ENCODE peak calls at places on chromosomes 3 and 15, in four cellular contexts. One of them, this sample, is unnamed.

GRCh38 chr3:191393146-191393545 is 62.8 kb upstream of the UTS2B start:
- DNase-seq in WERI-Rb-1: no peak
- DNase-seq in esophagus squamous epithelium: no peak
- DNase-seq in GM23248: no peak
- DNase-seq in this sample: no peak

GRCh38 chr3:125381743-125382142 is 6.6 kb upstream of the ZNF148 start:
- DNase-seq in GM23248: peak; percentile 67
- DNase-seq in WERI-Rb-1: no peak
- DNase-seq in esophagus squamous epithelium: no peak
- DNase-seq in this sample: no peak

GRCh38 chr15:63080638-63081250 is 38.2 kb downstream of the TPM1 start:
- DNase-seq in GM23248: peak; percentile 29
- DNase-seq in WERI-Rb-1: peak; percentile 46
- DNase-seq in esophagus squamous epithelium: no peak
- DNase-seq in this sample: no peak

GRCh38 chr15:62138124-62138523 is 27.0 kb downstream of the C2CD4B start:
- DNase-seq in WERI-Rb-1: no peak
- DNase-seq in esophagus squamous epithelium: no peak
- DNase-seq in GM23248: peak; percentile 57
- DNase-seq in this sample: no peak

GRCh38 chr15:76134537-76134936 is 74.8 kb downstream of the TMEM266 start:
- DNase-seq in WERI-Rb-1: no peak
- DNase-seq in GM23248: no peak
- DNase-seq in esophagus squamous epithelium: no peak
- DNase-seq in this sample: no peak

GRCh38 chr15:71353171-71353570 is 237.9 kb downstream of the THSD4 start:
- DNase-seq in GM23248: no peak
- DNase-seq in esophagus squamous epithelium: no peak
- DNase-seq in WERI-Rb-1: no peak
- DNase-seq in this sample: no peak

GRCh38 chr3:65828706-65829105 is 210.0 kb downstream of the MAGI1 start:
- DNase-seq in WERI-Rb-1: no peak
- DNase-seq in GM23248: peak; percentile 78
- DNase-seq in esophagus squamous epithelium: no peak
- DNase-seq in this sample: no peak

GRCh38 chr3:33704891-33705290 is 13.2 kb downstream of the CLASP2 start:
- DNase-seq in esophagus squamous epithelium: no peak
- DNase-seq in WERI-Rb-1: no peak
- DNase-seq in GM23248: no peak
- DNase-seq in this sample: no peak

GRCh38 chr15:77002954-77003912 is 8.3 kb downstream of the PSTPIP1 start:
- DNase-seq in WERI-Rb-1: no peak
- DNase-seq in esophagus squamous epithelium: peak; percentile 17
- DNase-seq in GM23248: no peak
- DNase-seq in this sample: no peak

GRCh38 chr3:141255864-141256263 is 24.2 kb downstream of the PXYLP1 start:
- DNase-seq in esophagus squamous epithelium: no peak
- DNase-seq in WERI-Rb-1: no peak
- DNase-seq in GM23248: peak; percentile 61
- DNase-seq in this sample: no peak

GRCh38 chr15:59892995-59893394 is 111.1 kb upstream of the FOXB1 start:
- DNase-seq in esophagus squamous epithelium: no peak
- DNase-seq in GM23248: peak; percentile 30
- DNase-seq in WERI-Rb-1: no peak
- DNase-seq in this sample: no peak

GRCh38 chr3:106824856-106825255 is 552.4 kb upstream of the CCDC54 start:
- DNase-seq in WERI-Rb-1: no peak
- DNase-seq in GM23248: peak; percentile 60
- DNase-seq in esophagus squamous epithelium: no peak
- DNase-seq in this sample: no peak

GRCh38 chr3:141216975-141217374 is 14.7 kb upstream of the PXYLP1 start:
- DNase-seq in esophagus squamous epithelium: no peak
- DNase-seq in GM23248: no peak
- DNase-seq in WERI-Rb-1: no peak
- DNase-seq in this sample: no peak

GRCh38 chr3:23198801-23199200 is 4.3 kb upstream of the UBE2E2 start:
- DNase-seq in WERI-Rb-1: no peak
- DNase-seq in GM23248: peak; percentile 74
- DNase-seq in esophagus squamous epithelium: no peak
- DNase-seq in this sample: no peak

GRCh38 chr3:117519776-117520175 is 810.2 kb downstream of the TUSC7 start:
- DNase-seq in esophagus squamous epithelium: no peak
- DNase-seq in WERI-Rb-1: no peak
- DNase-seq in GM23248: no peak
- DNase-seq in this sample: no peak

GRCh38 chr15:40217166-40217785 is 21.6 kb upstream of the PAK6 start:
- DNase-seq in esophagus squamous epithelium: no peak
- DNase-seq in WERI-Rb-1: peak; percentile 61
- DNase-seq in GM23248: peak; percentile 70
- DNase-seq in this sample: no peak

GRCh38 chr15:79282371-79283251 is at the start of gene ANKRD34C:
- DNase-seq in esophagus squamous epithelium: no peak
- DNase-seq in GM23248: no peak
- DNase-seq in WERI-Rb-1: peak; percentile 34
- DNase-seq in this sample: no peak

GRCh38 chr3:45665101-45665572 is 24.1 kb upstream of the SACM1L start:
- DNase-seq in esophagus squamous epithelium: no peak
- DNase-seq in WERI-Rb-1: peak; percentile 49
- DNase-seq in GM23248: peak; percentile 61
- DNase-seq in this sample: no peak

GRCh38 chr3:35950045-35950444 is 310.7 kb downstream of the ARPP21 start:
- DNase-seq in GM23248: no peak
- DNase-seq in esophagus squamous epithelium: no peak
- DNase-seq in WERI-Rb-1: no peak
- DNase-seq in this sample: no peak

GRCh38 chr15:90932660-90932991 is 277 bp upstream of the HDDC3 start:
- DNase-seq in GM23248: no peak
- DNase-seq in esophagus squamous epithelium: no peak
- DNase-seq in WERI-Rb-1: no peak
- DNase-seq in this sample: no peak

GRCh38 chr3:192819001-192819569 is 91.7 kb upstream of the FGF12 start:
- DNase-seq in esophagus squamous epithelium: no peak
- DNase-seq in GM23248: peak; percentile 88
- DNase-seq in WERI-Rb-1: no peak
- DNase-seq in this sample: no peak

GRCh38 chr15:51448592-51449494 is 107.4 kb downstream of the GLDN start:
- DNase-seq in GM23248: peak; percentile 12
- DNase-seq in WERI-Rb-1: no peak
- DNase-seq in esophagus squamous epithelium: no peak
- DNase-seq in this sample: no peak

GRCh38 chr3:3800685-3801509 is 1.7 kb downstream of the LRRN1 start:
- DNase-seq in GM23248: peak; percentile 10
- DNase-seq in WERI-Rb-1: no peak
- DNase-seq in esophagus squamous epithelium: no peak
- DNase-seq in this sample: no peak

GRCh38 chr15:68994981-68995753 is 19.3 kb upstream of the NOX5 start:
- DNase-seq in esophagus squamous epithelium: no peak
- DNase-seq in WERI-Rb-1: no peak
- DNase-seq in GM23248: no peak
- DNase-seq in this sample: no peak

GRCh38 chr15:25184356-25185155 is 229.8 kb downstream of the SNRPN start:
- DNase-seq in GM23248: no peak
- DNase-seq in WERI-Rb-1: no peak
- DNase-seq in esophagus squamous epithelium: no peak
- DNase-seq in this sample: no peak

GRCh38 chr3:39433642-39434041 is 27.1 kb downstream of the RPSA start:
- DNase-seq in WERI-Rb-1: no peak
- DNase-seq in GM23248: peak; percentile 66
- DNase-seq in esophagus squamous epithelium: no peak
- DNase-seq in this sample: no peak

GRCh38 chr3:169029674-169030285 is 633.7 kb downstream of the MECOM start:
- DNase-seq in GM23248: no peak
- DNase-seq in WERI-Rb-1: no peak
- DNase-seq in esophagus squamous epithelium: no peak
- DNase-seq in this sample: no peak

GRCh38 chr3:64091501-64091900 is 68.2 kb upstream of the PSMD6 start:
- DNase-seq in GM23248: no peak
- DNase-seq in esophagus squamous epithelium: no peak
- DNase-seq in WERI-Rb-1: peak; percentile 70
- DNase-seq in this sample: no peak

GRCh38 chr3:112858410-112859069 is 11.9 kb upstream of the CD200R1L start:
- DNase-seq in GM23248: peak; percentile 10
- DNase-seq in esophagus squamous epithelium: no peak
- DNase-seq in WERI-Rb-1: no peak
- DNase-seq in this sample: no peak

GRCh38 chr3:142613491-142613890 is 17.3 kb downstream of the PLS1 start:
- DNase-seq in WERI-Rb-1: no peak
- DNase-seq in GM23248: no peak
- DNase-seq in esophagus squamous epithelium: no peak
- DNase-seq in this sample: no peak

GRCh38 chr15:62021991-62022600 is 38.2 kb downstream of the VPS13C start:
- DNase-seq in GM23248: peak; percentile 5
- DNase-seq in esophagus squamous epithelium: no peak
- DNase-seq in WERI-Rb-1: peak; percentile 6
- DNase-seq in this sample: no peak

GRCh38 chr3:197237897-197238296 is 60.5 kb downstream of the DLG1 start:
- DNase-seq in esophagus squamous epithelium: no peak
- DNase-seq in WERI-Rb-1: no peak
- DNase-seq in GM23248: no peak
- DNase-seq in this sample: no peak

GRCh38 chr3:197238842-197239241 is 59.6 kb downstream of the DLG1 start:
- DNase-seq in esophagus squamous epithelium: no peak
- DNase-seq in WERI-Rb-1: no peak
- DNase-seq in GM23248: no peak
- DNase-seq in this sample: no peak

GRCh38 chr3:197231326-197231725 is 67.1 kb downstream of the DLG1 start:
- DNase-seq in GM23248: no peak
- DNase-seq in WERI-Rb-1: no peak
- DNase-seq in esophagus squamous epithelium: no peak
- DNase-seq in this sample: no peak

GRCh38 chr3:197236362-197236761 is 62.0 kb downstream of the DLG1 start:
- DNase-seq in GM23248: no peak
- DNase-seq in esophagus squamous epithelium: no peak
- DNase-seq in WERI-Rb-1: no peak
- DNase-seq in this sample: no peak

GRCh38 chr3:197234947-197235914 is 63.2 kb downstream of the DLG1 start:
- DNase-seq in GM23248: no peak
- DNase-seq in esophagus squamous epithelium: no peak
- DNase-seq in WERI-Rb-1: no peak
- DNase-seq in this sample: no peak
- H3K27ac ChIP-seq in GM23248: no peak overlapping the region
- H3K27ac ChIP-seq in esophagus squamous epithelium: no peak overlapping the region
- H3K27ac ChIP-seq in WERI-Rb-1: no peak overlapping the region
- H3K27ac ChIP-seq in this sample: no peak overlapping the region

GRCh38 chr15:65795663-65796201 is 3.6 kb upstream of the DENND4A start:
- DNase-seq in WERI-Rb-1: no peak
- DNase-seq in GM23248: no peak
- DNase-seq in esophagus squamous epithelium: no peak
- DNase-seq in this sample: no peak
- H3K27ac ChIP-seq in WERI-Rb-1: no peak overlapping the region
- H3K27ac ChIP-seq in GM23248: no peak overlapping the region
- H3K27ac ChIP-seq in esophagus squamous epithelium: no peak overlapping the region
- H3K27ac ChIP-seq in this sample: no peak overlapping the region

GRCh38 chr3:99866167-99866810 is 48.6 kb downstream of the CMSS1 start:
- DNase-seq in GM23248: peak; percentile 86
- DNase-seq in esophagus squamous epithelium: no peak
- DNase-seq in WERI-Rb-1: no peak
- DNase-seq in this sample: no peak
- H3K27ac ChIP-seq in GM23248: peak overlapping the region; percentile 81
- H3K27ac ChIP-seq in esophagus squamous epithelium: peak overlapping the region; percentile 39
- H3K27ac ChIP-seq in WERI-Rb-1: no peak overlapping the region
- H3K27ac ChIP-seq in this sample: peak overlapping the region; percentile 98

DNA sequence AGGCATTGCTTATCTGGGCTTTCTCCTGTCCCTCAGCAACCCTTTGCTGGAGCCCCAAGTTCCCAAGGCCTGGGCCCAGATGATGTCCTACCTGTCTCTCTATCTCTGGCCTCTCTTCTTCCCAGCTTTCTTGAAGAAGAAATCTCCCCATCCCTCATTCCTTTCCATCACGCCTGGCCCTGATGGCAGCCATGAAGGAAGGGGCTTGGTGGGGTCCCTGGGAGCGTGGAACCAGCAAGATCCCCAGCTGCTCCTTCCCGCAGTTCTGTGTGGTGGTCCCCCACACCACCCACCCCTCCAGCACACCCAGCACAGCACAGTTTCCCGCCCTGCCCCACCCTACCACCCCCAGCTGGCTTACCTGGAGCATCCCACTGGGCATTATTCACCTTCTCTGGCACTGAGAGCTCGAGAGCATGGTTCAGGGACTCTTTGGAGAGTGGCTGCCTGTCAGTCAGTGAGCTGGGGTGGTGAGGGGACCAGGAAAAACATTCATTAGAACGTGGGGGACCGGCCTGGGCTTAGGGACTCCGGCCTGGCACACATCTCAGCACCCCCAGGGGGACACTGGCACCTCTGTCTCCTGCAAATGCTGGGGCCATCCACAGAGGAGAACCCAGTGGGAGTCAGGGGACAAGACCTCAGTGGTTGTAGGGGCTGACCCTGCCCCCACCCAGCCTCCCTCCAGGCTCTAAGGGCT is 26.6 kb downstream of the ACSBG1 start:
- DNase-seq in WERI-Rb-1: no peak
- DNase-seq in GM23248: no peak
- DNase-seq in esophagus squamous epithelium: no peak
- DNase-seq in this sample: no peak
- H3K27ac ChIP-seq in WERI-Rb-1: no peak overlapping the region
- H3K27ac ChIP-seq in GM23248: no peak overlapping the region
- H3K27ac ChIP-seq in esophagus squamous epithelium: no peak overlapping the region
- H3K27ac ChIP-seq in this sample: no peak overlapping the region

DNA sequence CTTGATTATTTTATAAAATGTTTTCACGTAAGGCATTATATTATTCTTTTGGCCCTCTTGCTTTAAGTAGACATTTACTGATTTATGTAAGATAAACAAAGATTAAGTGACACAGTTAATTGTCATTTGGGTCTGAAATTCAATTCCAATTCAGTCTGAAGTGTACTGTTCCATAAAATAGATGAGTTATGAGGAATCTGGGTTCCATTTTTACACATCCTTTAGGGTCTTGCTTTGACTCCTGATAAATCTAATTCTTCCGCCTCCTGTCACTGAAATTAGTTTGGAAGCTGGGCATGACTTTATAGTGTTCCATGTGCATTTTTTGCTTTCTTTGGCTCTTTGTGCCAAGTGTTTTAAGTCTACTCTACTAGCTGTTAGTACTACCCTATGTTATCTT is 14.1 kb downstream of the ARL8B start:
- DNase-seq in WERI-Rb-1: no peak
- DNase-seq in GM23248: no peak
- DNase-seq in esophagus squamous epithelium: no peak
- DNase-seq in this sample: no peak
- H3K27ac ChIP-seq in WERI-Rb-1: no peak overlapping the region
- H3K27ac ChIP-seq in GM23248: no peak overlapping the region
- H3K27ac ChIP-seq in esophagus squamous epithelium: peak overlapping the region; percentile 77
- H3K27ac ChIP-seq in this sample: no peak overlapping the region

This sample was measured in ascending aorta.